ENCODE peak calls at places on chromosome 3, in ten cellular contexts. S is colonic mucosa; M is CD8-positive, alpha-beta memory T cell; Q is neuronal stem cell; Z is thoracic aorta; G is adrenal gland; W is transverse colon; H is Peyer's patch; V is cardiac muscle cell; X is PC-3. I is an unnamed sample.

GRCh38 chr3:52504977-52505376 is 9.8 kb downstream of the STAB1 start:
- DNase-seq in S (no peak), Q (no peak), M (no peak), Z (no peak), X (no peak), H (no peak), G (no peak), W (no peak), V (no peak), I (no peak)

GRCh38 chr3:71493372-71493771 is 90.2 kb downstream of the FOXP1 start:
- DNase-seq in Q (no peak), V (no peak), M (no peak), S (no peak), H (no peak), W (no peak), Z (no peak), G (no peak), X (no peak), I (no peak)

GRCh38 chr3:185779461-185779860 is 45.4 kb downstream of the IGF2BP2 start:
- DNase-seq in M (no peak), S (no peak), V (no peak), X (peak; percentile 92), W (no peak), Z (no peak), Q (no peak), G (no peak), H (no peak), I (no peak)

GRCh38 chr3:50519471-50520089 is 16.1 kb upstream of the CACNA2D2 start:
- DNase-seq in H (peak; percentile 86), Q (peak; percentile 61), S (peak; percentile 75), M (peak; percentile 56), G (peak; percentile 56), Z (no peak), X (peak; percentile 77), W (peak; percentile 77), V (peak; percentile 79), I (peak; percentile 78)

GRCh38 chr3:72338942-72339749 is 509.1 kb downstream of the SHQ1 start:
- DNase-seq in Z (peak; percentile 77), Q (no peak), G (peak; percentile 93), V (no peak), X (peak; percentile 93), H (no peak), W (no peak), S (no peak), M (no peak), I (peak; percentile 5)

GRCh38 chr3:88082854-88083253 is 23.8 kb downstream of the ZNF654 start:
- DNase-seq in W (no peak), Z (no peak), G (no peak), M (no peak), S (no peak), X (no peak), H (no peak), Q (no peak), V (no peak), I (no peak)

GRCh38 chr3:4994823-4995499 is 15.7 kb downstream of the BHLHE40 start:
- DNase-seq in X (peak; percentile 92), G (peak; percentile 95), M (no peak), H (peak; percentile 49), S (peak; percentile 44), V (no peak), Z (peak; percentile 79), Q (no peak), W (no peak), I (peak; percentile 92)

GRCh38 chr3:38968403-38968802 is 83.3 kb downstream of the SCN11A start:
- DNase-seq in M (no peak), H (no peak), G (no peak), V (no peak), W (no peak), X (no peak), Q (no peak), Z (no peak), S (no peak), I (no peak)

GRCh38 chr3:186786810-186787375 is 3.5 kb downstream of the EIF4A2 start:
- DNase-seq in V (no peak), G (no peak), M (no peak), X (no peak), Z (no peak), S (no peak), Q (no peak), H (no peak), W (no peak), I (no peak)

GRCh38 chr3:186788482-186789370 is 5.3 kb downstream of the EIF4A2 start:
- DNase-seq in G (no peak), X (no peak), H (no peak), Z (no peak), Q (no peak), M (no peak), S (no peak), V (no peak), W (no peak), I (no peak)

GRCh38 chr3:186785517-186786018 is 2.2 kb downstream of the EIF4A2 start:
- DNase-seq in H (no peak), Z (no peak), Q (no peak), X (no peak), M (no peak), W (no peak), V (no peak), S (no peak), G (no peak), I (no peak)

GRCh38 chr3:186789554-186790260 is 6.3 kb downstream of the EIF4A2 start:
- DNase-seq in X (no peak), H (no peak), Q (no peak), V (peak; percentile 13), W (no peak), S (no peak), M (no peak), G (no peak), Z (no peak), I (no peak)

DNA sequence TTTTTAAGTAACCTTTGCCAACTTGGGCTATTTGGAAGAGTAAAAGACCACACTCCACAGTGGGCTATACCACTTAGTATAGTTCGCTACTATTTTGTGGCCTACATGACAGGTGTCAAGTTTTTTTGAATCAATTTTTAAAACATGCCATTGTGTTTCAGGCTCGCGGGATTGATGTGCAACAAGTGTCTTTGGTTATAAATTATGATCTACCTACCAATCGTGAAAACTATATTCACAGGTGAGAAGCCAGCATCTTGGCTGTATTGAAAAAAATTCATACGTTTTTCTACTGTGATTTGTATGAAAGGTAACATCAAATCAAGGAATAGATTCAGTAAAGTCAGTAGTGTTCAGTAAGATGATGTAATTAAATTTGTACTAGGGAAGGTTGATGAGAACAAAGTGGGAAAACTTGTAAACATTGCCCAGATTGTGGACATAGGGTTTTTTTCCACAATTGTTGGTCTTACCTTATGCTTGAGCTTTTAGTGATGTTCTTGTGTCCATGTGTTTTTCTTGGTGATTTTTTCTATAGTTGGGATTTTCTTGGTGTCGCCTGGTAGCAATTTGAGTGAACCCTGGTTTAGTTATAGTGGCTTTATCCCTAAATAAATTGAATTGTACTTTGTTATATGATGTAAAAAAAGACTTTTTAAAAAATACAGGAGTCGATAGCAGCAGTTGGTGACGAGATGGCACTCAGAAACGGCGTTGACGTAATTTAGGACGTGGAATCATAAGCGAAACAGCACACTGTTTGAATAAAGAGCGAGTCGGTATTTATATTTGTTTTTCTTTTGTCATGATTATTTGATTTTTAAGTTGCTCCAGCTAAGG is 4.5 kb downstream of the EIF4A2 start:
- DNase-seq in X (no peak), M (no peak), W (no peak), Z (no peak), H (no peak), V (no peak), G (no peak), Q (no peak), S (no peak), I (no peak)
- H3K27ac ChIP-seq in X (no peak overlapping the region), M (no peak overlapping the region), W (no peak overlapping the region), Z (no peak overlapping the region), H (no peak overlapping the region), V (peak overlapping the region; percentile 33), G (no peak overlapping the region), Q (no peak overlapping the region), S (no peak overlapping the region), I (no peak overlapping the region)

GRCh38 chr3:113314923-113315322 is 103.6 kb downstream of the BOC start:
- DNase-seq in Q (no peak), X (no peak), H (no peak), W (no peak), M (no peak), V (no peak), S (no peak), G (no peak), Z (no peak), I (no peak)

GRCh38 chr3:113310960-113311359 is 99.6 kb downstream of the BOC start:
- DNase-seq in Z (no peak), M (no peak), V (no peak), G (no peak), H (no peak), W (no peak), S (no peak), X (no peak), Q (no peak), I (no peak)

GRCh38 chr3:113312416-113312815 is 101.1 kb downstream of the BOC start:
- DNase-seq in Q (no peak), S (no peak), X (no peak), W (no peak), Z (no peak), G (no peak), H (no peak), V (no peak), M (no peak), I (no peak)
- H3K9me3 ChIP-seq in Q (no peaks in the 10 kb centered on the region), S (no peaks in the 10 kb centered on the region), X (peaks cover 12% of the 10 kb centered on the region), W (peaks cover 19% of the 10 kb centered on the region), Z (no peaks in the 10 kb centered on the region), G (peaks cover 10% of the 10 kb centered on the region), H (no peaks in the 10 kb centered on the region), V (no peaks in the 10 kb centered on the region), M (no peaks in the 10 kb centered on the region), I (no peaks in the 10 kb centered on the region)

DNA sequence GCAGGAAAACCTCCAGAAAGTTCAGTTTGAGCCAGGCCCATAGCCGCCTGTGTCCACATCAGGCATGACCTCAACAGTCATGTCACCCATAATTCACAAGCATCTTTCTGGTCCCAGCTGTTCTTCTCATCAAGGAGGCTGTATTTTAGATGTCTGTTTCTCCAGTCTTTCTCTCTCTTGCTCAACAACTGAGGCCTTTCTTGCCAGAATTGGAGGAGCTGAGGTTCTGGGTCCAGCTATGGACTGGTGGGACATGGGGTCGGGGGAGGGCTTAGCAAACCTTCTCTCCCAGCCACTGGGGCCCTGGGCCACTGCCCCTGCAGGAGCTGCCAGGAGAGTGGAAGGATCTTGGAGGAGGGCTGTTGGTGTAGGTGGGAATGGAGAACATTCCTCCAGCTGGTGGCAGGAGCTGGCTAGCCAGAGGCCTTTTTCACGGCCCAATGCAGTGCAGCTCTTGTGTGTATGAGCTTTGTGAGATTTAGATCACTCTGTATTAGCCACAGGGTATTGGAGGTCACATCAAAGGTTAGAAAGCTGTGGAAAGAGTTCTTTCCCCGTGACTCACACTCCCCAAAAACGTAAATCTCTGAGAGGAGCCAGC is 23.5 kb downstream of the MAGEF1 start:
- DNase-seq in G (peak; percentile 67), W (no peak), V (no peak), Q (no peak), Z (no peak), X (peak; percentile 67), M (no peak), H (no peak), S (no peak), I (no peak)
- H3K27ac ChIP-seq in G (no peak overlapping the region), W (peak overlapping the region; percentile 54), V (no peak overlapping the region), Q (no peak overlapping the region), Z (no peak overlapping the region), X (no peak overlapping the region), M (no peak overlapping the region), H (peak overlapping the region; percentile 40), S (peak overlapping the region; percentile 44), I (no peak overlapping the region)

DNA sequence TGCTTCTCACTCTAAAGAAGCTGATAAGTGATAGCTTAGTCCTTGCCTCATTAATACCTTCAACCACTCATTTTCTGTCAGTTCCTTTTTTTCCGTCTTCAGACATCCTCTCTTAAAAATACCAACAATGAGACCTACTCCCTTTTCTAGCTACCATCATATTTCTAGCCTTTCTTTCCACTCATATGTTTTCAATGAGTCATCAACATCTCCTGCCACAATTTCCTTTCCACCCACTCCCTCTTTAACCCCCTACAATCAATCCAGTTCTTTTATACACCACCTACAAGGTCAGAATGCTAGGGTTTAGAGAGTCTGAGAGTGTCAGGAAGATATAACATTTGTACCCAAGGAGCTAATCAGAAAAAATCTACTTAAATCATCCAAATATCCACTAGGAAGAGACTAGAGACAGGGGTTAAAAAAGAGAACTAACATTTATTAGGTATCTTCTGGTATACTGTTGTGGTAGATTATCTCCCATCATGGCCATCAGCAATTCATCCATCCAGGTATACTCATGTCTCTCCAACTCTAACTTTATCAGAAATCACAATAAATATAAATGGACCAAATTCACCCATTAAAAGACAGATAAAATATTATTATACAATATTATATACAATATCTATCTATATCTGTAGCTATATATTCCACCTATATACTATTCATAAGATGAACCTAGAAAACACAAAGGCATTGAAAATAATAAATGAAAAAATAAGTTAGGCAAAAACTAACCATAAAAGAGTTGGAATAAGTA is 42.5 kb downstream of the MYLK start:
- DNase-seq in X (no peak), H (no peak), G (no peak), W (no peak), V (no peak), Z (no peak), S (no peak), M (no peak), Q (no peak), I (no peak)
- H3K9me3 ChIP-seq in X (peaks cover 20% of the 10 kb centered on the region), H (no peaks in the 10 kb centered on the region), G (no peaks in the 10 kb centered on the region), W (peaks cover 7% of the 10 kb centered on the region), V (no peaks in the 10 kb centered on the region), Z (peaks cover 21% of the 10 kb centered on the region), S (no peaks in the 10 kb centered on the region), M (no peaks in the 10 kb centered on the region), Q (peaks cover 3% of the 10 kb centered on the region), I (no peaks in the 10 kb centered on the region)

I was measured in thyroid gland.